ENCODE peak calls at places on chromosomes 6 and 20, in five cellular contexts. Y is testis, U is vagina, H is neuronal stem cell, D is colonic mucosa. O is an unnamed sample.

GRCh38 chr20:37529214-37529967 is 1.7 kb upstream of the BLCAP start:
- DNase-seq in D (no peak), U (peak; percentile 70), H (no peak), Y (peak; percentile 14), O (no peak)

GRCh38 chr6:12890171-12890790 is 173.7 kb downstream of the PHACTR1 start:
- DNase-seq in D (peak; percentile 28), U (no peak), Y (peak; percentile 43), H (no peak), O (no peak)

GRCh38 chr6:31187780-31188194 is 17.3 kb upstream of the POU5F1 start:
- DNase-seq in H (no peak), Y (no peak), D (peak; percentile 65), U (no peak), O (no peak)

GRCh38 chr6:91031581-91031980 is 444.7 kb upstream of the MAP3K7 start:
- DNase-seq in D (no peak), U (no peak), H (no peak), Y (no peak), O (no peak)

GRCh38 chr6:141252828-141253608 is 879.7 kb upstream of the GJE1 start:
- DNase-seq in Y (no peak), D (no peak), U (no peak), H (no peak), O (no peak)

GRCh38 chr6:12911387-12911960 is 194.9 kb downstream of the PHACTR1 start:
- DNase-seq in U (no peak), H (no peak), Y (no peak), D (no peak), O (no peak)

GRCh38 chr6:27893836-27894807 is 18.1 kb downstream of the OR2B2 start:
- DNase-seq in D (peak; percentile 93), Y (peak; percentile 95), H (peak; percentile 89), U (no peak), O (peak; percentile 84)

GRCh38 chr6:135680964-135681913 is 170.3 kb upstream of the PDE7B start:
- DNase-seq in U (no peak), H (no peak), Y (no peak), D (no peak), O (no peak)

GRCh38 chr6:6256881-6257280 is 63.6 kb downstream of the F13A1 start:
- DNase-seq in U (no peak), H (peak; percentile 54), Y (no peak), D (no peak), O (no peak)

GRCh38 chr6:53320964-53321363 is 27.8 kb downstream of the ELOVL5 start:
- DNase-seq in Y (no peak), D (no peak), U (no peak), H (no peak), O (no peak)

GRCh38 chr20:45963059-45964011 is 8.7 kb downstream of the ZNF335 start:
- DNase-seq in H (no peak), Y (no peak), D (no peak), U (no peak), O (no peak)

GRCh38 chr6:40583694-40584093 is 3.5 kb downstream of the LRFN2 start:
- DNase-seq in H (no peak), Y (no peak), U (no peak), D (peak; percentile 47), O (no peak)

GRCh38 chr20:37907677-37908397 is 4.9 kb downstream of the VSTM2L start:
- DNase-seq in D (no peak), U (no peak), H (no peak), Y (peak; percentile 69), O (peak; percentile 36)

GRCh38 chr6:138188278-138188923 is 26.7 kb downstream of the ARFGEF3 start:
- DNase-seq in D (peak; percentile 42), H (no peak), Y (no peak), U (no peak), O (no peak)

GRCh38 chr20:46071573-46071972 is 18.2 kb downstream of the NCOA5 start:
- DNase-seq in U (no peak), H (no peak), Y (no peak), D (no peak), O (no peak)

GRCh38 chr6:166592818-166593217 is 6.3 kb upstream of the RAMACL start:
- DNase-seq in U (no peak), D (no peak), H (no peak), Y (no peak), O (no peak)

GRCh38 chr6:130975325-130975724 is 87.7 kb downstream of the EPB41L2 start:
- DNase-seq in D (no peak), U (no peak), Y (no peak), H (no peak), O (no peak)

GRCh38 chr20:24033560-24033959 is 45.0 kb upstream of the GGTLC1 start:
- DNase-seq in D (no peak), H (no peak), Y (no peak), U (no peak), O (no peak)

GRCh38 chr6:163738725-163739124 is 324.2 kb downstream of the QKI start:
- DNase-seq in Y (no peak), D (no peak), U (no peak), H (no peak), O (no peak)

GRCh38 chr6:168992696-168993185 is 260.9 kb downstream of the THBS2 start:
- DNase-seq in Y (no peak), D (no peak), U (no peak), H (no peak), O (no peak)

GRCh38 chr20:62358171-62358719 is 8.9 kb downstream of the LAMA5 start:
- DNase-seq in H (no peak), U (no peak), D (no peak), Y (no peak), O (peak; percentile 53)

GRCh38 chr6:84500726-84501125 is 263.7 kb downstream of the TBX18 start:
- DNase-seq in Y (no peak), H (no peak), D (no peak), U (no peak), O (no peak)

DNA sequence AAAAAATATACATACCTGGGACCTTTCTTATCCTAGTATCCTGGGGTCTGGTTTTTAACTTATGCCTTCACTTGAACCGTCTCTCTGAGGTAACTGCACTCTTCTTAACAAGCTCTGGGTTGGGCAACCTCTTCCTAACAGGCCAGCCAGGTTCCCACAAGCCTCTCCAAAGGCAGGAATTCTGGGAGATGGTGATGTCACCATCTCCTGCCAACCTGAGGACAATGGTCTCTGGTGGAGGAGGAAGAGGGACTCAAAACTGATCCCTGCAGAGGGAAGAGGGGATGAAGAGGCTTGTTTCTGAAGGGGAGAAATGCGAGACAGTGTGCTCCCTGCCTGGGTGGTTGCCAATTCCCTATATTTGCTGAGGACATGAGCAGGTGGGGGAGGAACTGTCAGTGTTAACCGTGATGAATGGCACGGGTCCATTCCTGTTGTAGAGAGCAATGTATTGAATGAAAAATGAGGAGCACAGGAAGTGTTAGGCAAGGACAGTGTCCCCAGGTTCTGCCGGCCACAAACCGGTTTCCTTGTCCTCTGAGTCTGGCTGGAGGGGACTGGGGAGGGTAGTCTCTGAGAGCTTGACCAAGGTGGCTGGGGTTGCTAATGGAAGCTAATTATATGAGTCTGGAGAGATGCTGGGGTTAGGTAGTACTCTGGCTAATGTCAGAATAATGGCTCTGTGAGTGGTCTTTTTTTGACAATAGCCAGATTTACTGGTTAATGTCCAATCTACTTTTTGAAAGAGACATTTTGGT is 95.4 kb downstream of the KCNB1 start:
- DNase-seq in U (no peak), Y (no peak), H (no peak), D (no peak), O (no peak)
- H3K27ac ChIP-seq in U (no peak overlapping the region), Y (no peak overlapping the region), H (no peak overlapping the region), D (no peak overlapping the region), O (no peak overlapping the region)

GRCh38 chr6:157825243-157825904 is 2.3 kb downstream of the SNX9 start:
- DNase-seq in U (no peak), H (no peak), D (no peak), Y (no peak), O (no peak)
- H3K27ac ChIP-seq in U (peak overlapping the region; percentile 99), H (no peak overlapping the region), D (no peak overlapping the region), Y (no peak overlapping the region), O (no peak overlapping the region)

DNA sequence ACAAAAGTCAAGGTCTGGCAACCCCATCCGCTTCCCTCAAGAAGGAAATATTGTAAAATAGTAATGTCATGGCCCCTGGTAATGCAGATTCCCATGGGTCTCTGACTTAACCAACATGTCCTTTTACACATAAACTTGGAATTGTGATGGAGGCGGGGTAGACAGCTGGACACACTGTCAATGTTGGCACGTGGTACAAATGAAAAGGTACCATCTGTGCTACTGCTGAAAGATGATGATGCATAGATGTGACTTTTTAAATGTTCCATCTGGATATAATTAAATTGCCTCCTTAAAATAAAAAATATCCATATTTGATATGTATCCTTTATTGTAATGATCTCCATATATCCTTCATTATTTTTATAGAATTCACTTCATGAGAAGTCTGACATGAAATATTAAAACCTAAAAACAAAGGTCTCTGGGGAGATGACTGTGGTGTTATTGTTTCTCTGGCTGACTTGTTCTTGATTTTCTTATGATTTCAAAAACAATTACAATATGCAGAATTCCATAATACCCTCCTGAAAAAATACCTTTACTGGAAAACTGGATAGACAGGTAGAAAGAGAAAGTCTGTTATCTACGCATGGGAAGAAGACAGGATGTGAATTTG is 104.5 kb downstream of the MKKS start:
- DNase-seq in D (no peak), H (no peak), U (no peak), Y (no peak), O (no peak)
- H3K27ac ChIP-seq in D (no peak overlapping the region), H (no peak overlapping the region), U (no peak overlapping the region), Y (peak overlapping the region; percentile 54), O (no peak overlapping the region)

DNA sequence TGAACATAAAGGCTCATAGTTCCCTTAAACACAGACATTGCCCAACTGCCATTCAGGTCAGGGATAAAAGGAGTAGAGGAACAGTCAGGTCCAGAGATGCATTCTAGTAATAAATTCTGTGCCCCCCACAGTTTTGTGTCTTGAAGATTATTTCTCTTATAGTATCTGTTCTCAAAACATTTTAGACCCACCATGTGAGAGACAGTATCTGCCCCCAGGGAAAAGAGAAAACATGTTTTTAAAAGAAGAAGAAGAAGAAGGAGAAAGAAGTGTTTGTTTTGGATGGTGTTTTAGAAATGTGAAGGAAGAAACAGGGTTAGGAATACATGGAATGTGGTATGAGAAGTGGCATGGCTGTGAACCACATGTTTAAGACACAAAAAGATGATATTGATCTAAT is 629.6 kb upstream of the EPHA7 start:
- DNase-seq in H (no peak), Y (no peak), U (no peak), D (no peak), O (no peak)
- H3K27ac ChIP-seq in H (no peak overlapping the region), Y (no peak overlapping the region), U (no peak overlapping the region), D (no peak overlapping the region), O (no peak overlapping the region)

DNA sequence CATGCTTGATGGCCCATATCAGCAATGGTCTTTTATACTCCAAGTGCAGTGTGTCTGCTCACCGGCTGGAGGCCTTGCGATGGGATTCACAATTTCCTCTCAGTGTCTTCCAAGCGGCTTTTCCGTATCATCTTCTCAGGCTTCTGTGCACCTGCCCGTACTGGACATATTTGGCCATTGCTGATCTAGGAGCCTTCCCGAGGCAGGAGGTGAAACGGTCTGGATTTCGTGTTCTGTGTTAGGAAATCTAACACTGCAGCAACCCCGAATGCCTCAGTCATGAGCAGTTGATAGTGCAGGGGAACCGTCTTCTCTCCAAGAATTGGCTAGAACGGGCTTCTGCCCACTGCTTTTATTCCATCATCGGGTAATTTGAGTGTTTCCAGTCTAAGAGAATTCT is 60.5 kb downstream of the PPP1R14C start:
- DNase-seq in D (no peak), H (no peak), Y (no peak), U (no peak), O (no peak)
- H3K27ac ChIP-seq in D (peak overlapping the region; percentile 88), H (no peak overlapping the region), Y (no peak overlapping the region), U (peak overlapping the region; percentile 17), O (no peak overlapping the region)

DNA sequence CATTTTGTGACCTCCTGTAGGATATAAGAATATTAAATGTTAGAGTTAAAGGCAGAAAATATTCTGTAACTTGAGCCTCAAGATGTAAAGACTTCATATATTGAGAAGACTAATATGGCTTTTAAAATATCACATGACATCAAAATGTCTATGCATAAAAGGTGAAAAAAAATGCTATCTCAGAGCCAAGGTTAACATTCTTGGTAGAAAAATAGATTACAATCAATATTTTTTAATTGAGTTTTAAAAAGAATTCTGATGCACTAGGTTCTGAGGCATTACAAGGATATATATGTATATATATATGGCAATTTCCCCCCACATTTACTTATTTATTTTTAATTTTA is 46.2 kb upstream of the RAB23 start:
- DNase-seq in U (no peak), D (no peak), Y (no peak), H (no peak), O (no peak)
- H3K27ac ChIP-seq in U (peak overlapping the region; percentile 49), D (no peak overlapping the region), Y (no peak overlapping the region), H (no peak overlapping the region), O (peak overlapping the region; percentile 45)